ENCODE peak calls at places on chromosome 2, in five cellular contexts. C, P, W, X and Z are unnamed samples.

GRCh38 chr2:117335967-117336366 is 478.5 kb upstream of the DDX18 start:
- DNase-seq in C (no peak), P (no peak), W (no peak), X (no peak), Z (no peak)

GRCh38 chr2:96287273-96287856 is 18.0 kb downstream of the SNRNP200 start:
- DNase-seq in C (no peak), P (no peak), W (no peak), X (no peak), Z (no peak)

GRCh38 chr2:20593072-20594034 is 57.5 kb downstream of the HS1BP3 start:
- DNase-seq in C (no peak), P (no peak), W (peak; percentile 97), X (peak; percentile 94), Z (no peak)

GRCh38 chr2:221343524-221343923 is 228.6 kb downstream of the EPHA4 start:
- DNase-seq in C (no peak), P (no peak), W (no peak), X (no peak), Z (no peak)

GRCh38 chr2:39416172-39416571 is 20.9 kb downstream of the MAP4K3 start:
- DNase-seq in C (no peak), P (no peak), W (no peak), X (no peak), Z (no peak)

GRCh38 chr2:235866373-235866772 is 301.8 kb downstream of the GBX2 start:
- DNase-seq in C (no peak), P (no peak), W (no peak), X (no peak), Z (no peak)

GRCh38 chr2:99989905-99990304 is 152.5 kb downstream of the AFF3 start:
- DNase-seq in C (no peak), P (no peak), W (no peak), X (no peak), Z (no peak)

GRCh38 chr2:7819860-7820259 is 862.0 kb upstream of the ID2 start:
- DNase-seq in C (no peak), P (no peak), W (peak; percentile 22), X (no peak), Z (no peak)

GRCh38 chr2:202736826-202737225 is 102.1 kb downstream of the FAM117B start:
- DNase-seq in C (no peak), P (no peak), W (no peak), X (no peak), Z (no peak)

GRCh38 chr2:221465776-221466175 is 106.3 kb downstream of the EPHA4 start:
- DNase-seq in C (no peak), P (no peak), W (no peak), X (no peak), Z (no peak)

GRCh38 chr2:238963164-238963969 is 115.5 kb downstream of the TWIST2 start:
- DNase-seq in C (no peak), P (no peak), W (peak; percentile 20), X (peak; percentile 21), Z (no peak)

GRCh38 chr2:197307933-197308521 is 2.6 kb downstream of the ANKRD44 start:
- DNase-seq in C (no peak), P (no peak), W (no peak), X (no peak), Z (no peak)

GRCh38 chr2:190837991-190838390 is 42.6 kb upstream of the GLS start:
- DNase-seq in C (no peak), P (no peak), W (peak; percentile 37), X (no peak), Z (no peak)

GRCh38 chr2:204578928-204579598 is 33.8 kb downstream of the PARD3B start:
- DNase-seq in C (no peak), P (no peak), W (no peak), X (no peak), Z (no peak)

GRCh38 chr2:188046437-188046836 is 245.2 kb upstream of the GULP1 start:
- DNase-seq in C (no peak), P (no peak), W (peak; percentile 21), X (peak; percentile 2), Z (no peak)

GRCh38 chr2:234694244-234695013 is 197.5 kb upstream of the ARL4C start:
- DNase-seq in C (no peak), P (no peak), W (peak; percentile 95), X (peak; percentile 88), Z (no peak)

GRCh38 chr2:105301646-105302045 is 27.9 kb downstream of the TGFBRAP1 start:
- DNase-seq in C (no peak), P (no peak), W (no peak), X (no peak), Z (no peak)

GRCh38 chr2:220783651-220784050 is 788.5 kb downstream of the EPHA4 start:
- DNase-seq in C (no peak), P (no peak), W (no peak), X (no peak), Z (no peak)

GRCh38 chr2:133097666-133098065 is 427.7 kb upstream of the LYPD1 start:
- DNase-seq in C (no peak), P (no peak), W (peak; percentile 35), X (no peak), Z (no peak)

GRCh38 chr2:221502270-221502973 is 69.7 kb downstream of the EPHA4 start:
- DNase-seq in C (no peak), P (no peak), W (peak; percentile 80), X (no peak), Z (no peak)

GRCh38 chr2:46549159-46549902 is 70.0 kb downstream of the TMEM247 start:
- DNase-seq in C (no peak), P (no peak), W (no peak), X (no peak), Z (no peak)

GRCh38 chr2:180238729-180239128 is 231.6 kb upstream of the CWC22 start:
- DNase-seq in C (no peak), P (no peak), W (no peak), X (no peak), Z (no peak)

GRCh38 chr2:20584045-20584636 is 66.8 kb downstream of the HS1BP3 start:
- DNase-seq in C (no peak), P (no peak), W (no peak), X (no peak), Z (peak; percentile 51)

GRCh38 chr2:84290537-84290936 is 168.5 kb downstream of the SUCLG1 start:
- DNase-seq in C (no peak), P (no peak), W (no peak), X (no peak), Z (no peak)
- H2BK12ac ChIP-seq in C (no peak overlapping the region), P (no peak overlapping the region), W (no peak overlapping the region), X (no peak overlapping the region), Z (no peak overlapping the region)

DNA sequence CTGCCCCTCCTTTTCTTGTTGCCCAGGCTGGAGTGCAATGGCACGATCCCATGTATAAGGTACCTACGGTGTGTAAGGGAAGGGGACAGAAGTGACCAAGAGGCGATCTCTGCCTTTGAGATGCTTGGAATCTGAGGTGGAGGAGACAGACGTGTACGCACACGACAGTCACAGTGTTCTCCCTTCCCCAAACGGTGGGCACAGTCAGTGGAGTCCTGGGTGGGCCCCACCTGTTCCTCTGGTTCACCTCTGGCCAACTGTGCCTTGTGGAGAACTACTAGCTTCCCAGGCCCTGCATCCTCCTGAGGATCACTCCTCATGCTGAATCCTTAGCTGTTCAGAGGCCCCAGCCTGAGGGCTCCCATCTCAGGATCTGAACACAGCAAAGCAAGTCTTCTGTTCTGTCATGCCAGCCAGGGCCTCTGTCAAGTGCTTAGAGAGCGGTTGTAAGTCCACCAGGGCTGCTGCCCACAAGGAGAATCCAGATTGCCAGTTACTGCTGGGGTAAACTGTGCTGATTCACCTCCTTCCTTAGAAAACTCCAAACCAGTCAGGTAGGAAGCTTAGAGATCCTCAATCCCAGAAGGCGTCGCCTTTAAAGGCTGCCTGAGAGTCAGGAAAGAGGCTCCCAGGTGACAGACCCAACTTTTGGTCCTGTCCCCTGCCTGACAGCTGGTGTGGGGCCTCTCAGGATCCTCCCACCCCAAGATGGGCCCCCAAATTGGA is 1.6 kb downstream of the SLC35F6 start:
- DNase-seq in C (no peak), P (no peak), W (no peak), X (no peak), Z (no peak)
- H2BK12ac ChIP-seq in C (no peak overlapping the region), P (no peak overlapping the region), W (no peak overlapping the region), X (no peak overlapping the region), Z (no peak overlapping the region)

DNA sequence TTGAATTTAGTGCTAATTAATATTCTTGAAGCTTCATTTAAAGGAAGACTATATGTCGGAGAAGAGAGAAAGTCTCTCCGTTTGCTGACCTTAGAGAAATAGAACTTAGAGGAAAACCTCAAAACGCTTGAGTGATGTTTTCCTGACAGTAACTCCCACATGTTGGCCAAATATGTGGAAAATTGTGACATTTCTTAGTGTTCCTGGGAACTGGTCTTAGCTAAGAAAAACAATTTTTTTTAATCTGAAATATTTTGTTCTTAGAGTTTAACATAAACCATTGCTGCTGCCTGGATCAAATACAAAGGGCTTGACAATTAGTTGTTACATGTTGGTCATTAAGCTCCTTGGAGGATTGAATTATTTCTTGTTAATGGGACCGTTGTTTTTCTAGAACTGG is 16.3 kb downstream of the DYNC2LI1 start:
- DNase-seq in C (no peak), P (no peak), W (no peak), X (no peak), Z (no peak)
- H2BK12ac ChIP-seq in C (no peak overlapping the region), P (no peak overlapping the region), W (no peak overlapping the region), X (no peak overlapping the region), Z (no peak overlapping the region)

GRCh38 chr2:59339121-59339836 is 1098.2 kb upstream of the FANCL start:
- DNase-seq in C (no peak), P (no peak), W (no peak), X (no peak), Z (no peak)
- H2BK12ac ChIP-seq in C (no peak overlapping the region), P (no peak overlapping the region), W (no peak overlapping the region), X (no peak overlapping the region), Z (no peak overlapping the region)

DNA sequence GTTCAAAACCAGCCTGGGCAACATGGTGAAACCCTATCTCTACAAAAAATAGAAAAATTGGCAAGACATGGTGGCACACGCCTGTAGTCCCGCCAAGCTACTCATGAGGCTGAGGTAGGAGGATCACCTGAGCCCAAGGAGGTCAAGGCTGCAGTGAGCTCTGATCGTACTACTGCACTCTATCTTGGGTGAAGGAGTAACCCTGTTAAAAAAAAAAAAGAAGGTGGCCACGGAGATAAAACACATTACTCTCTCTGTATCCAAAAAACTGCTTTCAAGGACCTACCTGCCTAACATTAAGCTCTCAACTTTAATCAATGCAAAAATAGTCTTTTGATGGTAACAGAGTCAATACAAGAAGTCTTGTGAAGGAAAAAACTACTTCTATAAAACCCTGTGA is 57.3 kb downstream of the BAZ2B start:
- DNase-seq in C (no peak), P (no peak), W (no peak), X (no peak), Z (no peak)
- H2BK12ac ChIP-seq in C (no peak overlapping the region), P (no peak overlapping the region), W (no peak overlapping the region), X (no peak overlapping the region), Z (no peak overlapping the region)

GRCh38 chr2:636649-637405 is 40.4 kb downstream of the TMEM18 start:
- DNase-seq in C (peak; percentile 67), P (peak; percentile 31), W (peak; percentile 18), X (peak; percentile 53), Z (peak; percentile 75)
- H2BK12ac ChIP-seq in C (peak overlapping the region; percentile 70), P (peak overlapping the region; percentile 81), W (no peak overlapping the region), X (no peak overlapping the region), Z (no peak overlapping the region)

DNA sequence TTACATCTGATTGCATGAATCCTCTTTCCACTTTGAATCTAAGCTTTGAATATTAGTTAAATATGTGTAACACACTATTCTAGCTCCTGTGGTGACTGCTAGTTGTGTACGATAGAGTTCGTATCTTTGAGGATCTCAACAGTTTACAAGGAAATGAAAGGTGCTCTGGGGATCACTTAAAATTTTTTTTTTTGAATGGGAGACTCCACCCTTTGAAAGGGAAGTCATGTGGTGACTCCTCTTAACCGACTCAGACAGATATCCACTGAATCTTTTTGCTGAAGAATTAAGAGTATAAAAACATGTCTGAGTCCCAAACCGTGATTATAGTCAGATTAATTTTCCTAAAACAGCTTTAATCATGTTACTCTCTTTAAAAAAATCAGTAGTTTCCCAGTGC is 4.0 kb downstream of the CLIP4 start:
- DNase-seq in C (no peak), P (no peak), W (no peak), X (no peak), Z (no peak)
- H2BK12ac ChIP-seq in C (no peak overlapping the region), P (no peak overlapping the region), W (no peak overlapping the region), X (no peak overlapping the region), Z (no peak overlapping the region)